ENCODE peak calls at places on chromosomes 12 and 14, in ten cellular contexts. S, P, G, O, T, Q, K, N, R and I are unnamed samples.

GRCh38 chr12:114764516-114764915 is 80.5 kb upstream of the TBX3 start:
- DNase-seq in S (no peak), P (no peak), G (no peak), O (no peak), T (no peak), Q (no peak), K (no peak), N (no peak), R (no peak), I (no peak)

GRCh38 chr12:131024026-131024425 is 70.3 kb downstream of the ADGRD1 start:
- DNase-seq in S (no peak), P (no peak), G (no peak), O (no peak), T (no peak), Q (no peak), K (no peak), N (no peak), R (no peak), I (no peak)

GRCh38 chr12:14239935-14240872 is 125.3 kb upstream of the ATF7IP start:
- DNase-seq in S (no peak), P (peak), G (peak), O (no peak), T (no peak), Q (no peak), K (peak), N (no peak), R (no peak), I (no peak)

GRCh38 chr12:1716215-1716862 is 25.5 kb downstream of the ADIPOR2 start:
- DNase-seq in S (no peak), P (no peak), G (no peak), O (peak), T (no peak), Q (no peak), K (peak), N (no peak), R (no peak), I (no peak)

GRCh38 chr12:15423629-15424028 is 101.3 kb downstream of the PTPRO start:
- DNase-seq in S (no peak), P (peak), G (no peak), O (peak), T (no peak), Q (no peak), K (peak), N (no peak), R (no peak), I (no peak)

GRCh38 chr14:99273025-99273723 is 1.2 kb upstream of the BCL11B start:
- DNase-seq in S (no peak), P (no peak), G (no peak), O (no peak), T (peak), Q (no peak), K (peak), N (no peak), R (peak), I (no peak)

GRCh38 chr12:3490848-3491382 is at the start of gene PRMT8:
- DNase-seq in S (no peak), P (no peak), G (no peak), O (no peak), T (peak), Q (no peak), K (peak), N (no peak), R (no peak), I (no peak)

GRCh38 chr12:8629486-8630033 is 16.9 kb upstream of the AICDA start:
- DNase-seq in S (no peak), P (peak), G (no peak), O (peak), T (no peak), Q (no peak), K (peak), N (peak), R (no peak), I (no peak)

GRCh38 chr12:91419809-91420208 is 237.2 kb upstream of the DCN start:
- DNase-seq in S (no peak), P (no peak), G (no peak), O (no peak), T (no peak), Q (no peak), K (peak), N (no peak), R (no peak), I (no peak)

GRCh38 chr14:56183631-56184157 is 65.5 kb downstream of the PELI2 start:
- DNase-seq in S (no peak), P (no peak), G (no peak), O (peak), T (peak), Q (no peak), K (no peak), N (no peak), R (no peak), I (no peak)